ENCODE peak calls at places on chromosomes 6 and 20, in four cellular contexts. One of them, this sample, is unnamed.

GRCh38 chr20:54017846-54018245 is 52.5 kb downstream of the BCAS1 start:
- DNase-seq in WTC11: no peak
- DNase-seq in A549: no peak
- DNase-seq in HepG2: no peak
- DNase-seq in this sample: no peak

GRCh38 chr6:160068346-160068745 is 53.3 kb upstream of the SLC22A1 start:
- DNase-seq in WTC11: no peak
- DNase-seq in A549: no peak
- DNase-seq in HepG2: no peak
- DNase-seq in this sample: no peak

GRCh38 chr6:37314803-37315515 is 38.8 kb upstream of the RNF8 start:
- DNase-seq in WTC11: peak
- DNase-seq in A549: peak
- DNase-seq in HepG2: peak
- DNase-seq in this sample: peak

GRCh38 chr20:36605309-36606170 is at the start of gene RAB5IF:
- DNase-seq in WTC11: peak
- DNase-seq in A549: peak
- DNase-seq in HepG2: peak
- DNase-seq in this sample: peak

GRCh38 chr6:138795809-138796469 is at the start of gene ECT2L:
- DNase-seq in WTC11: peak
- DNase-seq in A549: no peak
- DNase-seq in HepG2: no peak
- DNase-seq in this sample: no peak

GRCh38 chr20:56179051-56179450 is 69.5 kb upstream of the MC3R start:
- DNase-seq in WTC11: no peak
- DNase-seq in A549: no peak
- DNase-seq in HepG2: no peak
- DNase-seq in this sample: no peak

GRCh38 chr20:20023395-20023794 is 6.2 kb downstream of the NAA20 start:
- DNase-seq in WTC11: no peak
- DNase-seq in A549: no peak
- DNase-seq in HepG2: no peak
- DNase-seq in this sample: no peak

GRCh38 chr6:117958536-117958935 is 51.5 kb downstream of the SLC35F1 start:
- DNase-seq in WTC11: no peak
- DNase-seq in A549: no peak
- DNase-seq in HepG2: no peak
- DNase-seq in this sample: no peak

GRCh38 chr20:59566631-59567524 is 37.5 kb upstream of the PHACTR3 start:
- DNase-seq in WTC11: no peak
- DNase-seq in A549: no peak
- DNase-seq in HepG2: no peak
- DNase-seq in this sample: no peak

GRCh38 chr20:21388566-21388965 is 8.8 kb downstream of the NKX2-4 start:
- DNase-seq in WTC11: no peak
- DNase-seq in A549: no peak
- DNase-seq in HepG2: no peak
- DNase-seq in this sample: no peak

GRCh38 chr6:13760948-13761347 is 49.3 kb upstream of the RANBP9 start:
- DNase-seq in WTC11: no peak
- DNase-seq in A549: no peak
- DNase-seq in HepG2: no peak
- DNase-seq in this sample: no peak

GRCh38 chr6:5155901-5156300 is 70.8 kb downstream of the PPP1R3G start:
- DNase-seq in WTC11: no peak
- DNase-seq in A549: no peak
- DNase-seq in HepG2: no peak
- DNase-seq in this sample: no peak

GRCh38 chr6:126308367-126308766 is 31.5 kb upstream of the CENPW start:
- DNase-seq in WTC11: no peak
- DNase-seq in A549: no peak
- DNase-seq in HepG2: no peak
- DNase-seq in this sample: no peak

GRCh38 chr6:114164206-114164605 is 178.6 kb downstream of the HS3ST5 start:
- DNase-seq in WTC11: no peak
- DNase-seq in A549: no peak
- DNase-seq in HepG2: peak
- DNase-seq in this sample: no peak

DNA sequence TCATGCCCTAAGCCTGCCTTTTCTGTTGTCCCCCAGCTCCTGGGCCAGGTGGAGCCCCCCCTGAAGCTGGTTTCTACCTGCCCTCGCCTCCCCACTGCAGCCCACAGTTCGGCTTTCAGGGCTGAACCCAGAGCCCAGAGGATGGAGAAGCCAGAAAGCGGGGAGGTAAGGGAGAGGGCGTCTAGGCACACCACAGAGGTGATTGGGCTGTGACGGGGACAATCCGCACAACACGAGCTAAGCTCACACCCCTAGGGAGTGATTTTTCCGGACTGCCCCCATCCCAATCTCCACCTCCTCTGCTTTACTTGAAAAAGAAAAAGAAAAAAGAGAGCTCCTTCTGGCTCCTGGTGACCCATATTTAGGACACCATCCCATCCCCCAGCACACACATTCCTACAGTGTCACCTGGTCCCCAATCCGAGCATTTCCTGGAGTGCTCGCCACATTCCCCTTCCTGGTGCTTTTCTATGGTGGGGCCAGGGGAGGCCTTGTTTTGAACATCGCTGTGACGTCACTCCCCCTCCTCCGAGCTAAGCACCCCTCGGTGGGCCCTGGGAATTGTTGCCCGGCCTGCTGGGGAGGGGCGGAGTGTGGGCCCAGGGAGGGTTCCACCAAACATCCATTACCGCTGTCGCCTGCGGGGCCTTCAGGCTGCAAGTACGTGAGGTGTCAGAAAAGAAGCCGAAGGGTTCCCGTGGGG is 3.0 kb upstream of the FOXC1 start:
- DNase-seq in WTC11: peak
- DNase-seq in A549: no peak
- DNase-seq in HepG2: no peak
- DNase-seq in this sample: no peak
- TF ChIP-seq HMGXB4 in WTC11: no peak
- TF ChIP-seq HMGXB4 in A549: no peak
- TF ChIP-seq HMGXB4 in HepG2: no peak
- TF ChIP-seq HMGXB4 in this sample: no peak

DNA sequence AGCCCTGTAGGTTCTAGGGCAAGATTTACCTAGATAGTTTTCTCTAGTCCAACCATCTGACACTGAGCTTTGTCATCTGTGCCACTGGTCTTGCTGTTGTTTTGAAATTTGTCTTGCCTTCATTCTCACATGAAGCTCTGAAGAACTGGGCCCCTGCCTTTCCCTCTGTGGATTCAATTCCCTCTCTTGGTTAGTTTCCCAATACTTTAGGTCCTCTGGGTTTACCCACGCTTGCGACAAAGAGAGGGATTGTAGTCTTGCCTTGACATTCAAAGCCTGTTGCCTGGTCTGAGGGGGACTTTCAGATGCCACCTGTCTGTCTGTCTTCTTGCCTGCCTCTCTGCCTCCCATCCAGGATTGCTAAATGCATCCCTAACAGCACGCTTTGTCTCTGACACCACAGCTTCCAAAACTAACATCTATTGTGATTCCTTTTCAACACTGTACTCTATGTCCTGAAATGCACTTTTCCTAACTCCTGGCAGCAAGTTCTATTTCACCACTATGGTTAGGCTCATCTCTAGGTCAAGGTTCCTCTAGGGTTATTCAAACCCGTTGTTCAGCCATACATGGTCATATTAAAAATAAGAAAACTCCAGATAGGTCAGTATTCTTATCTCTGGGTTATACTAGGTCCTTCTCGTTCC is 25.5 kb upstream of the MANEA start:
- DNase-seq in WTC11: no peak
- DNase-seq in A549: no peak
- DNase-seq in HepG2: no peak
- DNase-seq in this sample: no peak
- TF ChIP-seq HMGXB4 in WTC11: no peak
- TF ChIP-seq HMGXB4 in A549: no peak
- TF ChIP-seq HMGXB4 in HepG2: no peak
- TF ChIP-seq HMGXB4 in this sample: no peak

GRCh38 chr6:90442366-90442765 is 144.5 kb downstream of the MAP3K7 start:
- DNase-seq in WTC11: no peak
- DNase-seq in A549: no peak
- DNase-seq in HepG2: no peak
- DNase-seq in this sample: no peak
- TF ChIP-seq HMGXB4 in WTC11: no peak
- TF ChIP-seq HMGXB4 in A549: no peak
- TF ChIP-seq HMGXB4 in HepG2: no peak
- TF ChIP-seq HMGXB4 in this sample: no peak

GRCh38 chr6:147577466-147577865 is 69.0 kb downstream of the SAMD5 start:
- DNase-seq in WTC11: no peak
- DNase-seq in A549: no peak
- DNase-seq in HepG2: no peak
- DNase-seq in this sample: no peak

GRCh38 chr6:147578883-147579282 is 70.4 kb downstream of the SAMD5 start:
- DNase-seq in WTC11: no peak
- DNase-seq in A549: no peak
- DNase-seq in HepG2: no peak
- DNase-seq in this sample: no peak

GRCh38 chr6:147579667-147580066 is 71.2 kb downstream of the SAMD5 start:
- DNase-seq in WTC11: no peak
- DNase-seq in A549: no peak
- DNase-seq in HepG2: no peak
- DNase-seq in this sample: no peak

DNA sequence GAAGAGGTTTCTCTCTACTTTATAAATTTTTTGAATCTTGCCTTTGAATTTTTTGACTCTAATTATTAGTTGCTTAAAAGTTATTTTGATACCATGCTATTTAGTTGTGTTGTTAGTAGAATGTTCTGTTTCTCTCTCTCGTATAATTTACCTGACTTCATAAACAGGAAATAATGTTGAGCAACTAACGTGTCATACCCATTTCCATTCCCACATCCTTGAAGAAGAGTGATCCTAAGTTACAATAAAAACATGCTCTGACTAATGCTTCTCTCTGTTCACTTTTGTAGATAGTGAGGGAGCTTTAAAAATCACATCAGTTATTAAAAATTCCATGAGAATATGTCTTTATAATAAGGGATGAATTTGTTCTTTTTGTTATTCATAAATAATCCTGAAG is 69.7 kb downstream of the SAMD5 start:
- DNase-seq in WTC11: no peak
- DNase-seq in A549: no peak
- DNase-seq in HepG2: no peak
- DNase-seq in this sample: no peak
- TF ChIP-seq HMGXB4 in WTC11: no peak
- TF ChIP-seq HMGXB4 in A549: no peak
- TF ChIP-seq HMGXB4 in HepG2: no peak
- TF ChIP-seq HMGXB4 in this sample: no peak

DNA sequence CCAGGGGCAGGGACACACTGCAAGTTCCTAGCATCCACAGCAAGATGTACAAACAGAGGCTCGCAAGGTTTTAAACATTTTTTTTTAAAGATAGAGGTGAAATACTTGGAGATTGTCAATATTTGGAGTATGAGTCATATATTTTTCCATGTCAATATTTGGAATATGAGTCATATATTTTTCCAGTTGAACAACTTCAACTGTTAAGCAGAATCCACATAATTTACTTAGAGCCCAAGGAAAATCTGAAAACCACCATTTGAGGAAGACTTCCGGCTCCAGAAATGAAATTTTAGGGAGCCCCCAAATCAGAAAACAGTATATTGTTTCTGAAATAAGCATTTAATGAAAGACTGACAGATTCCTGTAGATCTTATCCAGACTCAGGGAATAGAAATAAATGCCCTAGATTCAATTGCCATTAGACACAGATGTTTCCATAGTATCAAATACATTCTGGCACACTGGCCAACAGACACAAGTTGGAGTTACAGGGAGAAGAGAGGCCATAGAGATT is 51.6 kb upstream of the FAM184A start:
- DNase-seq in WTC11: no peak
- DNase-seq in A549: no peak
- DNase-seq in HepG2: peak
- DNase-seq in this sample: peak
- TF ChIP-seq HMGXB4 in WTC11: no peak
- TF ChIP-seq HMGXB4 in A549: no peak
- TF ChIP-seq HMGXB4 in HepG2: no peak
- TF ChIP-seq HMGXB4 in this sample: no peak

GRCh38 chr6:4093288-4093687 is 14.4 kb upstream of the FAM217A start:
- DNase-seq in WTC11: no peak
- DNase-seq in A549: no peak
- DNase-seq in HepG2: no peak
- DNase-seq in this sample: no peak

GRCh38 chr6:4088684-4089083 is 9.7 kb upstream of the FAM217A start:
- DNase-seq in WTC11: no peak
- DNase-seq in A549: no peak
- DNase-seq in HepG2: no peak
- DNase-seq in this sample: no peak

GRCh38 chr6:4091926-4092325 is 13.0 kb upstream of the FAM217A start:
- DNase-seq in WTC11: no peak
- DNase-seq in A549: no peak
- DNase-seq in HepG2: no peak
- DNase-seq in this sample: no peak
- TF ChIP-seq HMGXB4 in WTC11: no peak
- TF ChIP-seq HMGXB4 in A549: no peak
- TF ChIP-seq HMGXB4 in HepG2: no peak
- TF ChIP-seq HMGXB4 in this sample: no peak

DNA sequence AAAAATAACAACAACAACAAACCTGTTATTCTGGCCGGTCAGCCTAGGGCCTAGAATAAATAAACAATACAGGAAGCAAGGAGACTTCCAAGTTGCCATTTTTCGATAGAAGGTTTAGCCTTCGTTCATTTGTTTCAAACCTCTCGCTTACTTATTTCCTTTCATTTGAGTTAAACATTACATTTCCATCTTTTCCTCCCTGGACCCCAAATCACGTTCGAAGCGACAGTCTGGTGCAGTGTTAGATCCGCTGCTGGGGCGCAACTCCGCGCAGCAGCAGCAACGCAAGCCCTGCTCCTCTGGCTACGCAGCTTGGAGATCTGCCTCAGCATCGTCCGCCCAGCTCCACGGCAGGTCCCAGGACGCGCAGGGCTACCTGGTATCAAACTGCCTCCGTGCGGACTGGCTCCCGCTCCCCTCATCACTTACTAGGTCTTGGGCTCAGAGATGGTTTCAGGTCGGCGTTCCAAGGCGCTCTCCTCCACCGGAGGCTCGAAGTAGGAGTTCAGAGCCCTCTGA is 543 bp downstream of the TDP2 start:
- DNase-seq in WTC11: peak
- DNase-seq in A549: no peak
- DNase-seq in HepG2: no peak
- DNase-seq in this sample: peak
- TF ChIP-seq HMGXB4 in WTC11: no peak
- TF ChIP-seq HMGXB4 in A549: no peak
- TF ChIP-seq HMGXB4 in HepG2: no peak
- TF ChIP-seq HMGXB4 in this sample: no peak